ENCODE peak calls at places on chromosomes 2 and 18, in seven cellular contexts. K is esophagus squamous epithelium, J is cardiac fibroblast, A is thoracic aorta, I is pancreas, H is cardiac muscle cell, T is foreskin fibroblast. Z is an unnamed sample.

GRCh38 chr2:96342085-96342484 is 6.5 kb downstream of the NCAPH start:
- DNase-seq in K (no peak), J (peak; percentile 41), A (no peak), I (no peak), H (no peak), T (peak; percentile 78), Z (no peak)

GRCh38 chr2:73746015-73746876 is 9.1 kb upstream of the TPRKB start:
- DNase-seq in K (no peak), J (no peak), A (no peak), I (no peak), H (no peak), T (no peak), Z (no peak)

GRCh38 chr2:189952536-189953109 is 109.9 kb downstream of the MSTN start:
- DNase-seq in K (no peak), J (no peak), A (no peak), I (no peak), H (no peak), T (no peak), Z (no peak)

GRCh38 chr2:227115761-227116160 is 48.2 kb downstream of the COL4A4 start:
- DNase-seq in K (no peak), J (no peak), A (no peak), I (no peak), H (no peak), T (peak; percentile 71), Z (no peak)

GRCh38 chr2:128549646-128550260 is 231.1 kb upstream of the HS6ST1 start:
- DNase-seq in K (no peak), J (no peak), A (no peak), I (no peak), H (no peak), T (no peak), Z (no peak)

GRCh38 chr2:233356546-233357308 is 2.4 kb downstream of the DGKD start:
- DNase-seq in K (no peak), J (peak; percentile 25), A (no peak), I (no peak), H (no peak), T (no peak), Z (no peak)

GRCh38 chr2:97928591-97928990 is 67.2 kb downstream of the TMEM131 start:
- DNase-seq in K (no peak), J (no peak), A (no peak), I (no peak), H (no peak), T (no peak), Z (no peak)

GRCh38 chr2:133082034-133082433 is 412.0 kb upstream of the LYPD1 start:
- DNase-seq in K (no peak), J (no peak), A (no peak), I (no peak), H (no peak), T (no peak), Z (no peak)

GRCh38 chr18:55743133-55743532 is 155.1 kb upstream of the TCF4 start:
- DNase-seq in K (no peak), J (no peak), A (no peak), I (no peak), H (no peak), T (no peak), Z (no peak)

Z was measured in T47D.